ENCODE peak calls at places on chromosomes 13 and 19, in eight cellular contexts. J is cardiac muscle cell, F is psoas muscle, Y is fibroblast of villous mesenchyme, A is cardiac fibroblast, E is thoracic aorta, D is brain microvascular endothelial cell, K is PC-3. H is an unnamed sample.

GRCh38 chr13:46679369-46680180 is 117.4 kb downstream of the ESD start:
- DNase-seq in J (no peak), F (no peak), Y (peak; percentile 88), A (peak; percentile 70), E (no peak), D (peak; percentile 59), K (no peak), H (peak; percentile 69)

GRCh38 chr19:8487137-8487851 is 15.1 kb downstream of the PRAM1 start:
- DNase-seq in J (no peak), F (no peak), Y (no peak), A (no peak), E (no peak), D (no peak), K (no peak), H (no peak)

GRCh38 chr13:41652735-41653361 is 195.5 kb downstream of the RGCC start:
- DNase-seq in J (peak; percentile 14), F (no peak), Y (peak; percentile 79), A (peak; percentile 80), E (no peak), D (no peak), K (peak; percentile 60), H (peak; percentile 79)

GRCh38 chr13:113582841-113583631 is 1.5 kb upstream of the TFDP1 start:
- DNase-seq in J (no peak), F (peak; percentile 16), Y (no peak), A (no peak), E (no peak), D (no peak), K (no peak), H (no peak)

GRCh38 chr13:114282143-114282685 is 813 bp downstream of the UPF3A start:
- DNase-seq in J (peak; percentile 73), F (peak; percentile 66), Y (no peak), A (peak; percentile 79), E (no peak), D (peak; percentile 17), K (peak; percentile 54), H (peak; percentile 68)

GRCh38 chr19:38264486-38265212 is at the start of gene SPINT2:
- DNase-seq in J (peak; percentile 89), F (peak; percentile 55), Y (no peak), A (no peak), E (no peak), D (no peak), K (no peak), H (no peak)

GRCh38 chr19:38204728-38205127 is 19.3 kb downstream of the DPF1 start:
- DNase-seq in J (no peak), F (no peak), Y (no peak), A (no peak), E (no peak), D (no peak), K (no peak), H (no peak)

GRCh38 chr19:4455742-4456565 is 1.6 kb downstream of the UBXN6 start:
- DNase-seq in J (peak; percentile 43), F (peak; percentile 88), Y (peak; percentile 85), A (peak; percentile 88), E (no peak), D (peak; percentile 54), K (peak; percentile 41), H (peak; percentile 79)

GRCh38 chr19:49988433-49988832 is 27.5 kb upstream of the SIGLEC11 start:
- DNase-seq in J (no peak), F (no peak), Y (no peak), A (no peak), E (no peak), D (peak; percentile 55), K (peak; percentile 87), H (no peak)

GRCh38 chr19:4134351-4134750 is 10.4 kb upstream of the MAP2K2 start:
- DNase-seq in J (no peak), F (no peak), Y (no peak), A (no peak), E (no peak), D (no peak), K (no peak), H (peak; percentile 30)

GRCh38 chr13:74290324-74290773 is 156.1 kb upstream of the KLF12 start:
- DNase-seq in J (peak; percentile 87), F (no peak), Y (peak; percentile 69), A (peak; percentile 92), E (no peak), D (peak; percentile 78), K (peak; percentile 49), H (peak; percentile 94)
- H3K4me3 ChIP-seq in J (no peak overlapping the region), F (peak overlapping the region; percentile 43), Y (no peak overlapping the region), A (no peak overlapping the region), E (peak overlapping the region; percentile 58), D (no peak overlapping the region), K (no peak overlapping the region), H (peak overlapping the region; percentile 26)

DNA sequence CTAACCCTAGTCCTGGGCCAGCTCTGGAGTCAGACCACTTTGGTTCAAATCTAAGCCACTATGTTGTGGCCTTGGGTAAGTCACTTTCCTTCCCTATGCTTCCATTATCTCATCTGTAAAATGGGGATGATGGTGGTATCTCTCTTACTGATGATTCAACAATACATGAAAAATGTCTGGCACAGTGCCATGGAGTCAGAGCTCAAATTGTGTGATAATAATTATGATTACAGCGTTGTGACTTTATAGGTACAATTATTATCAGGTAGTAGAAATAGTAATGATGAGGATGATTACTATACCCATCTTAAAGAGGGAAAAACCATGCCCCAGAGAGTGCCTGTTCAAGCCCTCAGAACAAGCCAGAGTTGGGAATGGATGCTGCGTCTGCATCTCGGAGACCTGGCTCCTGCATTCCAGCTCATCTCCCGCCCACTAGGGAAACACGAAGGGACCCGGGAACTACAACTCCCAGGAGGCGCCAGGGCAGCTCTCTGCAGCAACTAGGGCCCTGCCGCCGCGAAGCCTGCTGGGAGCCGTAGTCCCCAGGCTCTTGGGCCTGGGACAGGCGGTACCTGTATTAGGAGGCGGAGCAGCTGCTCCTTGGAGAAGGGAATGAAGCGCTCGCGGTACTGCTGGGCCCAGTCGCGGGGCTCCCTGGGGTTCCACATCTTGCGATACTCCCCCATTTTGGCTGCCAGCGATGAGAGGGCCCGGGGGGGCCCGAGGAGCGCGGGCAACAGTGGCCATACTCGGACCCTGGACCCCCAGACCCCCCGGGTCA is 832 bp downstream of the TMEM143 start:
- DNase-seq in J (peak; percentile 96), F (peak; percentile 97), Y (peak; percentile 92), A (peak; percentile 97), E (peak; percentile 81), D (peak; percentile 93), K (peak; percentile 94), H (peak; percentile 91)
- TF ChIP-seq CTCF in J (no peak), F (no peak), Y (no peak), A (no peak), E (no peak), D (peak; percentile 22), K (no peak), H (no peak)

DNA sequence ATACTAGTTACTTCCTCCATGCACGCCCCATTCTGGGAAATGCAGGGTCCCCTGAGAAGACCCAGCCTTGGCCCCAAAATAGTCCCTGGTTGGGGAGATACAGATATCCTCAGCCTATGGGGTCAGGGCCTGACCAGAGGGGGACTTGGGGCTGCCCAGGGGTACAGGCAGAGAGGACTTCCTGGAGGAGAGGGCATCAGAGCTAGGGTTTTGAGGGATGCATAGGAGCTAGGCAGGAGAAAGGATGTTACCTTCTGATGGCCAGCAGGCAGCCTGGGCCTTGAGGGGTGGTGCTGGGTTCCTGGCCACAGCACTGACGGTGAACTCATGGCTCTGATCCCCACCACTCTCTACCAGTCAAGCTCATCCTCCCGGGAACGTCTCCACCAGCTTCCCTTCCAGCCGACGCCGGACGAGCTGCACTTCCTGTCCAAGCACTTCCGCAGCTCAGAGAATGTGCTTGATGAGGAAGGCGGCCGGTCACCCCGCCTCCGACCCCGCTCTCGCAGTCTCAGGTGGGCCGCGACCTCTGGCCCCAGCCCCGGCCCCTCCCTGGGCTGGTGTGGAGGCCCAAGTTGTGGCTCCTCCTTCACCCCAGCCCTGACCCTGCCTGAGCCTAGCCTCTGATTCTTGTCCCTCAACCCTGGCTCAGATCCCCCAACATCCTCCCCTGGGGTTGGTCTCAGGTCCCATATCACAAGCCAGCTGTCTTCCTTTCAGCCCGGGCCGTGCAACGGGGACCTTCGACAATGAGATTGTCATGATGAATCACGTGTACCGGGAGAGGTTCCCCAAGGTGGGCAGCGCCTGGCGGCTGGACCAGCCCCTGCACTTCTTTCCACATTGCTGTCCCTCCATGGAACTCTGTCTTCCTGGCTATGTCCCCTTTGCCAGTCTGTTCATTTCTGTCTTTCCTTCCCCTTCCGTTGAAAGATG is 25.6 kb downstream of the MAST3 start:
- DNase-seq in J (no peak), F (no peak), Y (no peak), A (no peak), E (no peak), D (no peak), K (no peak), H (no peak)
- H3K4me3 ChIP-seq in J (no peak overlapping the region), F (no peak overlapping the region), Y (no peak overlapping the region), A (no peak overlapping the region), E (no peak overlapping the region), D (no peak overlapping the region), K (no peak overlapping the region), H (no peak overlapping the region)

DNA sequence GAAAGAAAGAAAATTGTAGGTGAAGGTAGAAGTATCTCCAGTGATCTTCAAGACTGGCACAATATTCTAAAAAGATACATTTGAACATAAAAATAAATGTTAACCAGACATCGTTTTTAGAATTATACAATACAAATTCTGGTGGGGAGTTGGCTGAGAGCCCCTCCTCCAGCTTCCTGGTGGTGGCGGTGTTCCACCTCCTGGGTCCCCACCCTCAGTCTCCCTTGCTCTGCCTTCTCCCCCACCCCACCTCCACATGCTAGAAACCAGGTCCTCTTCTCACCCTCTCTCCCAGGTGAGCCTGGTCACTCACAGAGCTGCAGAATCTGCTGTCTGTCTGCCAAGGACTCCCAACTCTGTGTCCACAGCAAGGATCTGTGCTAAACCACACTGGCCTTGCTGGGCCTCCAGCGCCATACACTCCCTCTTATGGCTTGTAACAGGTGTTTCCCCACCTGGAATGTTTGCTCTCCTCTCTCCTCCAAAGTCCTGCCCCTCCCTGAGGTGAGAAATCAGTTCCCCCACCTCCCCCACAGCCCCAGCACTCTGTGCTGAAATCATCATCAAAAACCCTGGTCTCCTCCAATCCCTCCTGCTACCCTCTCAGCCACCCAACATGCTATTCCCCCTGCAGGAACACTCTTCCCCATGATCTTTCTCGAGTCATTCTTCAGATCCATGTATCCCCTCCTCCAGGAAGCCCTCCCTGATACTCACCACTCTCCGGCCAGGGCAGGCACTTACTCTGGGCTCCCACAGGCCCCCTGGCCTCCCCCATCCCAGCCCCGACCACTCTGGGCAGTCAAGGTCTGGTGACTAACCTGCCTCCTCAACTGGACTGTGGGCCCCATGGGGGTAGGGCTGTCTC is 20.5 kb upstream of the CYP2S1 start:
- DNase-seq in J (no peak), F (no peak), Y (no peak), A (no peak), E (no peak), D (no peak), K (no peak), H (no peak)
- TF ChIP-seq CTCF in J (no peak), F (no peak), Y (no peak), A (no peak), E (no peak), D (no peak), K (no peak), H (no peak)

H was measured in fibroblast of the aortic adventitia.